ENCODE peak calls at places on chromosomes 1 and 21, in six cellular contexts. One of them, this sample, is unnamed.

GRCh38 chr1:58290685-58291372 is 255.7 kb downstream of the OMA1 start:
- DNase-seq in stimulated activated CD4-positive, alpha-beta T cell treated with anti-CD3 and anti-CD28 coated beads, Interleukin-15, amount 100 ng/mL, for 1 hour: no peak
- DNase-seq in dorsolateral prefrontal cortex: no peak
- DNase-seq in H7: peak
- DNase-seq in AG20443: peak
- DNase-seq in caudate nucleus: no peak
- DNase-seq in this sample: no peak

GRCh38 chr1:7588457-7588827 is 182.7 kb upstream of the VAMP3 start:
- DNase-seq in stimulated activated CD4-positive, alpha-beta T cell treated with anti-CD3 and anti-CD28 coated beads, Interleukin-15, amount 100 ng/mL, for 1 hour: no peak
- DNase-seq in dorsolateral prefrontal cortex: peak
- DNase-seq in H7: no peak
- DNase-seq in AG20443: no peak
- DNase-seq in caudate nucleus: no peak
- DNase-seq in this sample: no peak

GRCh38 chr1:95006681-95007080 is 66.1 kb downstream of the ALG14 start:
- DNase-seq in stimulated activated CD4-positive, alpha-beta T cell treated with anti-CD3 and anti-CD28 coated beads, Interleukin-15, amount 100 ng/mL, for 1 hour: no peak
- DNase-seq in dorsolateral prefrontal cortex: no peak
- DNase-seq in H7: no peak
- DNase-seq in AG20443: no peak
- DNase-seq in caudate nucleus: no peak
- DNase-seq in this sample: no peak

GRCh38 chr21:27077501-27077900 is 110.6 kb upstream of the ADAMTS5 start:
- DNase-seq in stimulated activated CD4-positive, alpha-beta T cell treated with anti-CD3 and anti-CD28 coated beads, Interleukin-15, amount 100 ng/mL, for 1 hour: no peak
- DNase-seq in dorsolateral prefrontal cortex: no peak
- DNase-seq in H7: no peak
- DNase-seq in AG20443: peak
- DNase-seq in caudate nucleus: no peak
- DNase-seq in this sample: no peak

GRCh38 chr1:67429528-67430357 is 459 bp downstream of the SERBP1 start:
- DNase-seq in stimulated activated CD4-positive, alpha-beta T cell treated with anti-CD3 and anti-CD28 coated beads, Interleukin-15, amount 100 ng/mL, for 1 hour: peak
- DNase-seq in dorsolateral prefrontal cortex: no peak
- DNase-seq in H7: peak
- DNase-seq in AG20443: peak
- DNase-seq in caudate nucleus: peak
- DNase-seq in this sample: no peak

GRCh38 chr1:168742386-168742785 is 13.4 kb upstream of the DPT start:
- DNase-seq in stimulated activated CD4-positive, alpha-beta T cell treated with anti-CD3 and anti-CD28 coated beads, Interleukin-15, amount 100 ng/mL, for 1 hour: no peak
- DNase-seq in dorsolateral prefrontal cortex: no peak
- DNase-seq in H7: no peak
- DNase-seq in AG20443: no peak
- DNase-seq in caudate nucleus: no peak
- DNase-seq in this sample: no peak

GRCh38 chr1:172326171-172326570 is 94.3 kb upstream of the C1orf105 start:
- DNase-seq in stimulated activated CD4-positive, alpha-beta T cell treated with anti-CD3 and anti-CD28 coated beads, Interleukin-15, amount 100 ng/mL, for 1 hour: no peak
- DNase-seq in dorsolateral prefrontal cortex: no peak
- DNase-seq in H7: no peak
- DNase-seq in AG20443: peak
- DNase-seq in caudate nucleus: no peak
- DNase-seq in this sample: no peak

GRCh38 chr1:245704765-245705164 is 550.0 kb downstream of the KIF26B start:
- DNase-seq in stimulated activated CD4-positive, alpha-beta T cell treated with anti-CD3 and anti-CD28 coated beads, Interleukin-15, amount 100 ng/mL, for 1 hour: no peak
- DNase-seq in dorsolateral prefrontal cortex: no peak
- DNase-seq in H7: peak
- DNase-seq in AG20443: peak
- DNase-seq in caudate nucleus: no peak
- DNase-seq in this sample: no peak

GRCh38 chr1:63326473-63327380 is 4.4 kb downstream of the FOXD3 start:
- DNase-seq in stimulated activated CD4-positive, alpha-beta T cell treated with anti-CD3 and anti-CD28 coated beads, Interleukin-15, amount 100 ng/mL, for 1 hour: no peak
- DNase-seq in dorsolateral prefrontal cortex: no peak
- DNase-seq in H7: peak
- DNase-seq in AG20443: no peak
- DNase-seq in caudate nucleus: no peak
- DNase-seq in this sample: no peak

GRCh38 chr1:228839656-228840055 is 104.4 kb downstream of the RHOU start:
- DNase-seq in stimulated activated CD4-positive, alpha-beta T cell treated with anti-CD3 and anti-CD28 coated beads, Interleukin-15, amount 100 ng/mL, for 1 hour: no peak
- DNase-seq in dorsolateral prefrontal cortex: no peak
- DNase-seq in H7: no peak
- DNase-seq in AG20443: no peak
- DNase-seq in caudate nucleus: no peak
- DNase-seq in this sample: no peak

GRCh38 chr1:219374636-219375035 is 201.0 kb downstream of the LYPLAL1 start:
- DNase-seq in stimulated activated CD4-positive, alpha-beta T cell treated with anti-CD3 and anti-CD28 coated beads, Interleukin-15, amount 100 ng/mL, for 1 hour: no peak
- DNase-seq in dorsolateral prefrontal cortex: no peak
- DNase-seq in H7: no peak
- DNase-seq in AG20443: no peak
- DNase-seq in caudate nucleus: no peak
- DNase-seq in this sample: no peak

GRCh38 chr21:35163381-35163780 is 114.3 kb upstream of the RUNX1 start:
- DNase-seq in stimulated activated CD4-positive, alpha-beta T cell treated with anti-CD3 and anti-CD28 coated beads, Interleukin-15, amount 100 ng/mL, for 1 hour: no peak
- DNase-seq in dorsolateral prefrontal cortex: no peak
- DNase-seq in H7: no peak
- DNase-seq in AG20443: peak
- DNase-seq in caudate nucleus: no peak
- DNase-seq in this sample: no peak

GRCh38 chr1:235918032-235918431 is 51.3 kb upstream of the LYST start:
- DNase-seq in stimulated activated CD4-positive, alpha-beta T cell treated with anti-CD3 and anti-CD28 coated beads, Interleukin-15, amount 100 ng/mL, for 1 hour: no peak
- DNase-seq in dorsolateral prefrontal cortex: no peak
- DNase-seq in H7: no peak
- DNase-seq in AG20443: no peak
- DNase-seq in caudate nucleus: no peak
- DNase-seq in this sample: no peak

GRCh38 chr21:33396966-33397365 is 6.2 kb upstream of the IFNGR2 start:
- DNase-seq in stimulated activated CD4-positive, alpha-beta T cell treated with anti-CD3 and anti-CD28 coated beads, Interleukin-15, amount 100 ng/mL, for 1 hour: no peak
- DNase-seq in dorsolateral prefrontal cortex: no peak
- DNase-seq in H7: no peak
- DNase-seq in AG20443: peak
- DNase-seq in caudate nucleus: no peak
- DNase-seq in this sample: no peak

GRCh38 chr21:42560517-42561179 is 47.0 kb downstream of the SLC37A1 start:
- DNase-seq in stimulated activated CD4-positive, alpha-beta T cell treated with anti-CD3 and anti-CD28 coated beads, Interleukin-15, amount 100 ng/mL, for 1 hour: no peak
- DNase-seq in dorsolateral prefrontal cortex: peak
- DNase-seq in H7: no peak
- DNase-seq in AG20443: no peak
- DNase-seq in caudate nucleus: no peak
- DNase-seq in this sample: no peak

GRCh38 chr1:201790261-201790660 is 38.7 kb upstream of the IPO9 start:
- DNase-seq in stimulated activated CD4-positive, alpha-beta T cell treated with anti-CD3 and anti-CD28 coated beads, Interleukin-15, amount 100 ng/mL, for 1 hour: no peak
- DNase-seq in dorsolateral prefrontal cortex: no peak
- DNase-seq in H7: no peak
- DNase-seq in AG20443: peak
- DNase-seq in caudate nucleus: no peak
- DNase-seq in this sample: peak

GRCh38 chr1:108750476-108751191 is 4.2 kb downstream of the STXBP3 start:
- DNase-seq in stimulated activated CD4-positive, alpha-beta T cell treated with anti-CD3 and anti-CD28 coated beads, Interleukin-15, amount 100 ng/mL, for 1 hour: no peak
- DNase-seq in dorsolateral prefrontal cortex: no peak
- DNase-seq in H7: no peak
- DNase-seq in AG20443: no peak
- DNase-seq in caudate nucleus: no peak
- DNase-seq in this sample: no peak